ENCODE peak calls at places on chromosomes 2 and 18, in eight cellular contexts. E is A549; L is OCI-LY7; O is stimulated activated CD4-positive, alpha-beta T cell treated with anti-CD3 and anti-CD28 coated beads, Interleukin-12 subunit alpha, Interleukin-12 subunit beta, amount 100 ng/mL, for 4 hours; N is esophagus muscularis mucosa; J is C1 segment of cervical spinal cord; C is midbrain; Q is ascending aorta. X is an unnamed sample.

GRCh38 chr2:25159947-25160346 is 8.4 kb downstream of the POMC start:
- DNase-seq in E (peak), L (no peak), O (no peak), N (no peak), J (no peak), C (no peak), Q (no peak), X (no peak)

GRCh38 chr18:75679347-75679746 is 251.8 kb upstream of the SMIM21 start:
- DNase-seq in E (no peak), L (no peak), O (no peak), N (no peak), J (no peak), C (no peak), Q (no peak), X (no peak)

GRCh38 chr18:48106976-48107781 is 176.7 kb upstream of the SMAD2 start:
- DNase-seq in E (no peak), L (no peak), O (no peak), N (no peak), J (no peak), C (no peak), Q (no peak), X (no peak)

GRCh38 chr18:55779461-55779710 is 191.4 kb upstream of the TCF4 start:
- DNase-seq in E (no peak), L (no peak), O (no peak), N (no peak), J (no peak), C (peak), Q (no peak), X (peak)

GRCh38 chr18:45386256-45386655 is 229.0 kb upstream of the SLC14A2 start:
- DNase-seq in E (peak), L (peak), O (no peak), N (no peak), J (no peak), C (no peak), Q (no peak), X (no peak)

GRCh38 chr2:126399001-126399400 is 257.0 kb upstream of the GYPC start:
- DNase-seq in E (no peak), L (peak), O (peak), N (no peak), J (no peak), C (no peak), Q (no peak), X (no peak)

GRCh38 chr18:62663731-62664336 is 51.5 kb upstream of the PHLPP1 start:
- DNase-seq in E (peak), L (no peak), O (no peak), N (no peak), J (no peak), C (no peak), Q (no peak), X (no peak)

GRCh38 chr2:170467568-170468422 is 247.3 kb upstream of the SP5 start:
- DNase-seq in E (no peak), L (no peak), O (no peak), N (no peak), J (no peak), C (no peak), Q (no peak), X (no peak)

GRCh38 chr2:188292446-188293239 is 969 bp downstream of the GULP1 start:
- DNase-seq in E (peak), L (no peak), O (no peak), N (no peak), J (no peak), C (no peak), Q (peak), X (peak)

GRCh38 chr2:239116456-239117246 is 268.8 kb downstream of the TWIST2 start:
- DNase-seq in E (no peak), L (no peak), O (no peak), N (no peak), J (no peak), C (no peak), Q (no peak), X (no peak)

GRCh38 chr2:62474173-62474572 is 31.8 kb downstream of the TMEM17 start:
- DNase-seq in E (no peak), L (no peak), O (no peak), N (no peak), J (no peak), C (no peak), Q (peak), X (no peak)

GRCh38 chr2:144659731-144660275 is 139.9 kb upstream of the ZEB2 start:
- DNase-seq in E (peak), L (no peak), O (no peak), N (no peak), J (no peak), C (no peak), Q (peak), X (no peak)

GRCh38 chr2:170716851-170717598 is 1.9 kb downstream of the SP5 start:
- DNase-seq in E (peak), L (no peak), O (peak), N (peak), J (no peak), C (no peak), Q (peak), X (no peak)

GRCh38 chr2:201697899-201698298 is 545 bp downstream of the MPP4 start:
- DNase-seq in E (no peak), L (no peak), O (no peak), N (peak), J (no peak), C (no peak), Q (no peak), X (no peak)

GRCh38 chr2:45195916-45196315 is 186.7 kb upstream of the SIX2 start:
- DNase-seq in E (no peak), L (no peak), O (no peak), N (no peak), J (no peak), C (no peak), Q (no peak), X (no peak)

GRCh38 chr2:200104015-200104414 is 148.6 kb downstream of the MAIP1 start:
- DNase-seq in E (peak), L (no peak), O (no peak), N (no peak), J (no peak), C (no peak), Q (no peak), X (no peak)

GRCh38 chr2:178363252-178363651 is 87.7 kb downstream of the PRKRA start:
- DNase-seq in E (peak), L (no peak), O (no peak), N (no peak), J (no peak), C (no peak), Q (no peak), X (no peak)

GRCh38 chr18:7766383-7766782 is 199.3 kb downstream of the PTPRM start:
- DNase-seq in E (no peak), L (no peak), O (no peak), N (no peak), J (no peak), C (no peak), Q (no peak), X (no peak)

GRCh38 chr18:3177902-3178687 is 41.7 kb downstream of the MYOM1 start:
- DNase-seq in E (no peak), L (peak), O (no peak), N (no peak), J (no peak), C (peak), Q (peak), X (peak)

GRCh38 chr2:164898475-164898874 is 56.9 kb downstream of the SLC38A11 start:
- DNase-seq in E (peak), L (no peak), O (no peak), N (no peak), J (no peak), C (no peak), Q (no peak), X (no peak)

GRCh38 chr18:55405655-55406373 is 182.2 kb downstream of the TCF4 start:
- DNase-seq in E (peak), L (no peak), O (no peak), N (no peak), J (no peak), C (peak), Q (peak), X (peak)

GRCh38 chr18:41948544-41949110 is 6.4 kb upstream of the PIK3C3 start:
- DNase-seq in E (no peak), L (no peak), O (no peak), N (no peak), J (no peak), C (no peak), Q (no peak), X (no peak)

X was measured in putamen.